ENCODE peak calls at places on chromosomes 1 and 21, in seven cellular contexts. G is fibroblast of mammary gland, T is astrocyte of the spinal cord, P is ovary, W is cardiac fibroblast, H is H7, R is stomach. B is an unnamed sample.

GRCh38 chr1:181793826-181794225 is 267.7 kb downstream of the ZNF648 start:
- DNase-seq in P (no peak), R (no peak), W (no peak), H (no peak), G (no peak), T (no peak), B (no peak)

GRCh38 chr21:43762303-43763128 is 13.6 kb downstream of the CSTB start:
- DNase-seq in H (no peak), T (no peak), W (no peak), R (no peak), P (no peak), G (no peak), B (no peak)

GRCh38 chr1:89311757-89312156 is 39.1 kb upstream of the GBP5 start:
- DNase-seq in W (no peak), T (no peak), P (no peak), H (no peak), R (no peak), G (peak), B (no peak)

GRCh38 chr1:198168180-198168579 is 11.4 kb downstream of the NEK7 start:
- DNase-seq in P (no peak), R (no peak), T (peak), G (peak), H (no peak), W (peak), B (no peak)

GRCh38 chr1:46184920-46185658 is 8.8 kb upstream of the P3R3URF start:
- DNase-seq in P (no peak), T (no peak), H (no peak), G (no peak), W (no peak), R (no peak), B (no peak)

GRCh38 chr1:59378621-59379020 is 81.7 kb downstream of the FGGY start:
- DNase-seq in P (no peak), R (no peak), T (no peak), W (no peak), G (no peak), H (no peak), B (no peak)

GRCh38 chr1:151596166-151596933 is 15.5 kb upstream of the SNX27 start:
- DNase-seq in R (no peak), P (no peak), W (no peak), T (no peak), H (no peak), G (no peak), B (peak)

GRCh38 chr1:93679546-93679945 is 2.1 kb downstream of the BCAR3 start:
- DNase-seq in G (no peak), T (no peak), P (no peak), W (no peak), H (no peak), R (no peak), B (no peak)

GRCh38 chr1:12424150-12424549 is 193.9 kb downstream of the DHRS3 start:
- DNase-seq in G (peak), P (no peak), H (no peak), T (peak), W (peak), R (no peak), B (no peak)

GRCh38 chr1:187092104-187092503 is 263.4 kb downstream of the PLA2G4A start:
- DNase-seq in P (no peak), T (no peak), R (no peak), G (no peak), H (no peak), W (no peak), B (no peak)

GRCh38 chr1:170978371-170978900 is 43.1 kb downstream of the MROH9 start:
- DNase-seq in T (no peak), W (no peak), G (no peak), P (no peak), R (no peak), H (no peak), B (no peak)

GRCh38 chr1:53328490-53329182 is 766 bp upstream of the LRP8 start:
- DNase-seq in P (no peak), R (no peak), H (peak), W (no peak), T (no peak), G (no peak), B (no peak)

GRCh38 chr1:111873460-111873859 is 116.0 kb downstream of the KCND3 start:
- DNase-seq in W (no peak), G (no peak), R (no peak), H (no peak), T (no peak), P (no peak), B (no peak)

GRCh38 chr1:215104283-215104682 is 21.7 kb downstream of the KCNK2 start:
- DNase-seq in G (peak), T (peak), R (no peak), W (no peak), P (no peak), H (no peak), B (no peak)

GRCh38 chr21:46472246-46472645 is 13.6 kb downstream of the DIP2A start:
- DNase-seq in P (no peak), G (no peak), W (no peak), T (no peak), H (no peak), R (no peak), B (no peak)

GRCh38 chr1:108644984-108645383 is 15.9 kb downstream of the HENMT1 start:
- DNase-seq in P (no peak), R (peak), G (no peak), W (no peak), T (no peak), H (no peak), B (no peak)

GRCh38 chr1:28193701-28194161 is 17.2 kb upstream of the PTAFR start:
- DNase-seq in R (no peak), G (no peak), P (no peak), H (peak), W (no peak), T (no peak), B (no peak)
- H3K4me3 ChIP-seq in R (no peak), G (no peak), P (no peak), H (no peak), W (no peak), T (no peak), B (no peak)

GRCh38 chr1:156665539-156665938 is 11.7 kb downstream of the NES start:
- DNase-seq in W (no peak), R (no peak), G (no peak), H (no peak), P (no peak), T (no peak), B (no peak)
- H3K4me3 ChIP-seq in W (no peak), R (no peak), G (no peak), H (no peak), P (no peak), T (no peak), B (no peak)

GRCh38 chr1:78009836-78010235 is 5.1 kb downstream of the DNAJB4 start:
- DNase-seq in P (no peak), W (no peak), H (no peak), G (peak), T (peak), R (no peak), B (no peak)
- H3K4me3 ChIP-seq in P (no peak), W (no peak), H (no peak), G (peak), T (peak), R (peak), B (no peak)

DNA sequence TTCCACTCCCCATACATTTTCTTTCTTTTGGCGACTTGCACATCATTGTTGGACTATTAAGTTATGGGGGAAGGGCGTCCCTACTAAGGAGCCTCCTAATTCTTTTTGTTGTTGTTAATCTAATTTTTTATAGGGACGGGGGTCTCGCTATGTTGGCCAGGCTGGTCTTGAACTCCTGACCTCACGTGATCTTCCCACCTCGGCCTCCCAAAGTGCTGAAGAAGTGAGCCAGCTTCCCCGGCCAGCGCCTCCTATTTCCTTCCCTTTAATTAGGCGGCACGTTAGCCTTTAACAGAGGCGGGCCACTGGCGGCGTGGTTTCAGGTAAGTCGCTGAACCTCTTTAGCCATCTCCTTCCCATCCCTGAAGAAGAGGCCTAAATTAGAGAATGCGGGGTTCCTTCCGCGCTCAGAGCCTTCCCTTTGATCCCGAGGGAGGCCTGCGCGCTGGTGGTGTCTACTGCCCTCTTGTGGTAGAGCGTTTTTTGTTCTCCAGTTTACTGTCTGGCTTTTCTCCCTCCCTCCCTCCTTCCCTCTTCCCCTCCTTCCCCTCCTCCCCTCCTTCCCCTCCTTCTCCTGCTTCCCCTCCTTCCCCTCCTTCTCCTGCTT is 38.1 kb downstream of the TNFRSF9 start:
- DNase-seq in P (peak), G (peak), R (peak), H (peak), T (peak), W (peak), B (peak)
- H3K4me3 ChIP-seq in P (no peak), G (no peak), R (peak), H (peak), T (no peak), W (no peak), B (no peak)

DNA sequence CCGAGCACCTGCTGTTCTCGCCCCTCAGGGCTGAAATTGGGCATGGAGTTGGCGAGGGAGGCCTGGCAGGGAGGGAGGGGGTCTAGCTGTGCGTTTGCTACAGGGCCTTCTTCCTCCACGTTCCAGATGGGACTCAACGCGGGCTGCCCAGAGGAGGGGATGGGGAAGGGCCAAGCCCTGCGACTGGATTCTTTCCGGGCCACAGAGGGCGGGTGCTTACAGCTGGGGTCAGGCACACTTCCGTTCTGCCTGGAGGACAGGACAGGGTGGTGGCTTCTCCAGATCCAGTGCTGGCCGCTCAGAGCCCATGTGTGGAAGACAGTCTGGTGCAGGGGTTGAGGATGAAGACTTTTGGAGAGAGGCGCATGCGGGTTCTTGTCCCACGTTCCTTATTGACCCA is 90.0 kb downstream of the EDEM3 start:
- DNase-seq in G (no peak), P (no peak), W (no peak), H (no peak), T (no peak), R (no peak), B (no peak)
- H3K4me3 ChIP-seq in G (no peak), P (no peak), W (no peak), H (no peak), T (no peak), R (no peak), B (no peak)

DNA sequence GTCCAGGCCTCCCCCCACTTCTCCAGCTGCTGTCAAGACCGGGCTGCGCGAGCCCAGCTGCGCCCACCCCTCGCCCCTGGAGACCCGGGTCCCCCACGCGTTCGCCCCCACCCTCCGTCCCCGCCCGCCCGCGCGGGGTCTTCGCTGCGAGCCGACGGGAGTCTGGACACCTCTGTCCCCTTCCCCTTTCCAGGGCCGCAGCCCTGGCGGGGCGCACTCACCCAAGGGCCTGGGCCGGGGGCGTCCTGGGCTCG is 197 bp downstream of the RAP1GAP start:
- DNase-seq in R (no peak), G (no peak), H (no peak), W (no peak), T (no peak), P (no peak), B (no peak)
- H3K4me3 ChIP-seq in R (peak), G (no peak), H (peak), W (peak), T (no peak), P (peak), B (no peak)

GRCh38 chr21:45456014-45456835 is 51.3 kb downstream of the COL18A1 start:
- DNase-seq in R (no peak), H (no peak), W (no peak), T (no peak), P (no peak), G (no peak), B (no peak)
- H3K4me3 ChIP-seq in R (peak), H (no peak), W (peak), T (no peak), P (peak), G (no peak), B (no peak)

GRCh38 chr1:244387415-244387814 is 64.3 kb downstream of the ADSS2 start:
- DNase-seq in H (no peak), R (no peak), T (no peak), W (no peak), P (no peak), G (no peak), B (no peak)

GRCh38 chr1:244393604-244394176 is 58.0 kb downstream of the ADSS2 start:
- DNase-seq in W (no peak), T (no peak), R (no peak), G (no peak), P (no peak), H (no peak), B (no peak)

GRCh38 chr1:244391761-244392160 is 59.9 kb downstream of the ADSS2 start:
- DNase-seq in H (no peak), G (peak), P (no peak), T (peak), W (no peak), R (no peak), B (peak)

GRCh38 chr1:244386595-244386994 is 65.1 kb downstream of the ADSS2 start:
- DNase-seq in W (no peak), T (no peak), P (no peak), G (no peak), H (no peak), R (no peak), B (no peak)

DNA sequence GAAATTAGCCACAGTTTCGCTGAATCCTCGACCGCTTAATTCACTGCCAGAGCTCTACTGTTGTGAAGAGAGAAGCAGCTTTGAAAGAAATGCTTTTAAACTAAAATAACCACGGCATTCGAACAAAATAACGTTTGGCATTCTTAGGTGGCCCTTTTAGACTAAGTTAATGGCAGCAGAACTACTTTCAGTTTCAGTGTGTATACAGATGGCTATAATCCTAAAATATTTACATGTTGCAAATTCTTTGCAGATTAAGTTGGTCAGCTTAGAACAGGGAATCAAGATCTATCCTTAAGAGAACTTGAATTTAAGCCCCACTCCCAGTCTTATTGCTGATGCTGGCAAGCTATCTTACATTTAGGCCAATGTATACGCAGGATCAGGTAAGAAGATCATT is 62.7 kb downstream of the ADSS2 start:
- DNase-seq in T (peak), R (no peak), P (no peak), H (no peak), G (no peak), W (no peak), B (no peak)
- H3K4me3 ChIP-seq in T (no peak), R (no peak), P (no peak), H (no peak), G (no peak), W (no peak), B (peak)

GRCh38 chr1:204191481-204191880 is 4.8 kb downstream of the KISS1 start:
- DNase-seq in R (peak), G (no peak), T (no peak), W (no peak), H (no peak), P (no peak), B (no peak)
- H3K4me3 ChIP-seq in R (no peak), G (no peak), T (no peak), W (no peak), H (no peak), P (no peak), B (no peak)

GRCh38 chr1:18009729-18010075 is 97.9 kb upstream of the IGSF21 start:
- DNase-seq in W (no peak), G (no peak), R (no peak), T (no peak), P (no peak), H (no peak), B (no peak)

GRCh38 chr1:18010408-18010807 is 97.2 kb upstream of the IGSF21 start:
- DNase-seq in P (no peak), R (no peak), W (no peak), H (no peak), T (no peak), G (no peak), B (no peak)

GRCh38 chr1:18012686-18013085 is 94.9 kb upstream of the IGSF21 start:
- DNase-seq in T (no peak), H (no peak), W (no peak), G (no peak), R (no peak), P (no peak), B (no peak)

GRCh38 chr1:18011703-18012102 is 95.9 kb upstream of the IGSF21 start:
- DNase-seq in T (no peak), R (no peak), W (no peak), P (no peak), G (no peak), H (no peak), B (no peak)

GRCh38 chr1:18010945-18011344 is 96.7 kb upstream of the IGSF21 start:
- DNase-seq in G (no peak), T (no peak), P (no peak), H (no peak), W (no peak), R (no peak), B (no peak)
- H3K4me3 ChIP-seq in G (no peak), T (no peak), P (no peak), H (no peak), W (no peak), R (no peak), B (no peak)

B was measured in MG63.